ENCODE peak calls at places on chromosome 4, in six cellular contexts. One of them, this sample, is unnamed.

GRCh38 chr4:55358668-55359067 is 12.6 kb downstream of the SRD5A3 start:
- DNase-seq in EH: peak
- DNase-seq in NCI-H345: no peak
- DNase-seq in mammary epithelial cell: peak
- DNase-seq in AG20443: peak
- DNase-seq in mesenchymal stem cell: peak
- DNase-seq in this sample: peak

GRCh38 chr4:139241086-139241783 is 38.8 kb downstream of the MGARP start:
- DNase-seq in EH: peak
- DNase-seq in NCI-H345: no peak
- DNase-seq in mammary epithelial cell: no peak
- DNase-seq in AG20443: no peak
- DNase-seq in mesenchymal stem cell: no peak
- DNase-seq in this sample: no peak

GRCh38 chr4:118557298-118557851 is 127.8 kb upstream of the METTL14 start:
- DNase-seq in EH: peak
- DNase-seq in NCI-H345: peak
- DNase-seq in mammary epithelial cell: peak
- DNase-seq in AG20443: peak
- DNase-seq in mesenchymal stem cell: peak
- DNase-seq in this sample: peak

GRCh38 chr4:55277011-55277410 is 69.0 kb upstream of the SRD5A3 start:
- DNase-seq in EH: no peak
- DNase-seq in NCI-H345: no peak
- DNase-seq in mammary epithelial cell: no peak
- DNase-seq in AG20443: no peak
- DNase-seq in mesenchymal stem cell: no peak
- DNase-seq in this sample: no peak

GRCh38 chr4:23384741-23385140 is 505.1 kb downstream of the PPARGC1A start:
- DNase-seq in EH: no peak
- DNase-seq in NCI-H345: no peak
- DNase-seq in mammary epithelial cell: no peak
- DNase-seq in AG20443: no peak
- DNase-seq in mesenchymal stem cell: peak
- DNase-seq in this sample: peak

GRCh38 chr4:14726441-14727405 is 275.6 kb upstream of the CPEB2 start:
- DNase-seq in EH: peak
- DNase-seq in NCI-H345: peak
- DNase-seq in mammary epithelial cell: peak
- DNase-seq in AG20443: no peak
- DNase-seq in mesenchymal stem cell: no peak
- DNase-seq in this sample: peak

GRCh38 chr4:68871772-68872441 is 56.1 kb downstream of the UGT2B10 start:
- DNase-seq in EH: no peak
- DNase-seq in NCI-H345: no peak
- DNase-seq in mammary epithelial cell: no peak
- DNase-seq in AG20443: no peak
- DNase-seq in mesenchymal stem cell: no peak
- DNase-seq in this sample: no peak

GRCh38 chr4:81369898-81370297 is 101.8 kb downstream of the RASGEF1B start:
- DNase-seq in EH: no peak
- DNase-seq in NCI-H345: no peak
- DNase-seq in mammary epithelial cell: no peak
- DNase-seq in AG20443: no peak
- DNase-seq in mesenchymal stem cell: no peak
- DNase-seq in this sample: no peak

GRCh38 chr4:108889696-108890475 is 127.0 kb upstream of the ETNPPL start:
- DNase-seq in EH: no peak
- DNase-seq in NCI-H345: no peak
- DNase-seq in mammary epithelial cell: no peak
- DNase-seq in AG20443: no peak
- DNase-seq in mesenchymal stem cell: peak
- DNase-seq in this sample: no peak

GRCh38 chr4:94976371-94977011 is 218.7 kb downstream of the BMPR1B start:
- DNase-seq in EH: no peak
- DNase-seq in NCI-H345: no peak
- DNase-seq in mammary epithelial cell: peak
- DNase-seq in AG20443: peak
- DNase-seq in mesenchymal stem cell: peak
- DNase-seq in this sample: peak

GRCh38 chr4:83757121-83757621 is 221.3 kb downstream of the GPAT3 start:
- DNase-seq in EH: no peak
- DNase-seq in NCI-H345: no peak
- DNase-seq in mammary epithelial cell: peak
- DNase-seq in AG20443: peak
- DNase-seq in mesenchymal stem cell: peak
- DNase-seq in this sample: peak

GRCh38 chr4:40719008-40719623 is 30.6 kb upstream of the NSUN7 start:
- DNase-seq in EH: peak
- DNase-seq in NCI-H345: peak
- DNase-seq in mammary epithelial cell: peak
- DNase-seq in AG20443: peak
- DNase-seq in mesenchymal stem cell: peak
- DNase-seq in this sample: peak

GRCh38 chr4:184099541-184099966 is 118.1 kb downstream of the ENPP6 start:
- DNase-seq in EH: no peak
- DNase-seq in NCI-H345: no peak
- DNase-seq in mammary epithelial cell: no peak
- DNase-seq in AG20443: no peak
- DNase-seq in mesenchymal stem cell: no peak
- DNase-seq in this sample: no peak

GRCh38 chr4:26307027-26307426 is 13.8 kb upstream of the RBPJ start:
- DNase-seq in EH: no peak
- DNase-seq in NCI-H345: no peak
- DNase-seq in mammary epithelial cell: no peak
- DNase-seq in AG20443: no peak
- DNase-seq in mesenchymal stem cell: no peak
- DNase-seq in this sample: no peak

GRCh38 chr4:68176500-68176899 is 46.8 kb upstream of the TMPRSS11F start:
- DNase-seq in EH: no peak
- DNase-seq in NCI-H345: no peak
- DNase-seq in mammary epithelial cell: no peak
- DNase-seq in AG20443: peak
- DNase-seq in mesenchymal stem cell: peak
- DNase-seq in this sample: no peak

GRCh38 chr4:52266537-52267137 is 215.5 kb downstream of the SPATA18 start:
- DNase-seq in EH: no peak
- DNase-seq in NCI-H345: no peak
- DNase-seq in mammary epithelial cell: no peak
- DNase-seq in AG20443: no peak
- DNase-seq in mesenchymal stem cell: no peak
- DNase-seq in this sample: no peak

GRCh38 chr4:7829687-7830580 is 109.7 kb downstream of the AFAP1 start:
- DNase-seq in EH: no peak
- DNase-seq in NCI-H345: no peak
- DNase-seq in mammary epithelial cell: no peak
- DNase-seq in AG20443: no peak
- DNase-seq in mesenchymal stem cell: no peak
- DNase-seq in this sample: no peak

GRCh38 chr4:26161030-26161824 is 159.6 kb upstream of the RBPJ start:
- DNase-seq in EH: peak
- DNase-seq in NCI-H345: no peak
- DNase-seq in mammary epithelial cell: no peak
- DNase-seq in AG20443: no peak
- DNase-seq in mesenchymal stem cell: no peak
- DNase-seq in this sample: peak

GRCh38 chr4:82394896-82395295 is 21.1 kb upstream of the HNRNPD start:
- DNase-seq in EH: no peak
- DNase-seq in NCI-H345: no peak
- DNase-seq in mammary epithelial cell: peak
- DNase-seq in AG20443: no peak
- DNase-seq in mesenchymal stem cell: no peak
- DNase-seq in this sample: peak

GRCh38 chr4:22129454-22130075 is 181.0 kb upstream of the KCNIP4 start:
- DNase-seq in EH: peak
- DNase-seq in NCI-H345: peak
- DNase-seq in mammary epithelial cell: peak
- DNase-seq in AG20443: peak
- DNase-seq in mesenchymal stem cell: peak
- DNase-seq in this sample: peak

GRCh38 chr4:26985836-26986235 is 125.2 kb downstream of the STIM2 start:
- DNase-seq in EH: no peak
- DNase-seq in NCI-H345: no peak
- DNase-seq in mammary epithelial cell: no peak
- DNase-seq in AG20443: no peak
- DNase-seq in mesenchymal stem cell: no peak
- DNase-seq in this sample: no peak

GRCh38 chr4:177566691-177567090 is 124.5 kb upstream of the AGA start:
- DNase-seq in EH: no peak
- DNase-seq in NCI-H345: no peak
- DNase-seq in mammary epithelial cell: no peak
- DNase-seq in AG20443: no peak
- DNase-seq in mesenchymal stem cell: no peak
- DNase-seq in this sample: no peak

GRCh38 chr4:184695178-184695896 is 38.6 kb downstream of the CENPU start:
- DNase-seq in EH: no peak
- DNase-seq in NCI-H345: no peak
- DNase-seq in mammary epithelial cell: peak
- DNase-seq in AG20443: no peak
- DNase-seq in mesenchymal stem cell: peak
- DNase-seq in this sample: no peak

GRCh38 chr4:28176942-28177341 is 1316.3 kb downstream of the STIM2 start:
- DNase-seq in EH: no peak
- DNase-seq in NCI-H345: no peak
- DNase-seq in mammary epithelial cell: no peak
- DNase-seq in AG20443: no peak
- DNase-seq in mesenchymal stem cell: no peak
- DNase-seq in this sample: no peak

GRCh38 chr4:32002037-32002747 is 1282.0 kb downstream of the PCDH7 start:
- DNase-seq in EH: no peak
- DNase-seq in NCI-H345: no peak
- DNase-seq in mammary epithelial cell: no peak
- DNase-seq in AG20443: no peak
- DNase-seq in mesenchymal stem cell: no peak
- DNase-seq in this sample: no peak

GRCh38 chr4:10173039-10173753 is 56.6 kb upstream of the WDR1 start:
- DNase-seq in EH: peak
- DNase-seq in NCI-H345: no peak
- DNase-seq in mammary epithelial cell: peak
- DNase-seq in AG20443: peak
- DNase-seq in mesenchymal stem cell: no peak
- DNase-seq in this sample: peak

GRCh38 chr4:1407657-1408333 is 1.6 kb upstream of the NKX1-1 start:
- DNase-seq in EH: no peak
- DNase-seq in NCI-H345: no peak
- DNase-seq in mammary epithelial cell: no peak
- DNase-seq in AG20443: peak
- DNase-seq in mesenchymal stem cell: no peak
- DNase-seq in this sample: no peak

GRCh38 chr4:146143888-146144287 is 31.6 kb upstream of the LSM6 start:
- DNase-seq in EH: no peak
- DNase-seq in NCI-H345: no peak
- DNase-seq in mammary epithelial cell: peak
- DNase-seq in AG20443: no peak
- DNase-seq in mesenchymal stem cell: no peak
- DNase-seq in this sample: no peak

This sample was measured in HT1080.